ENCODE peak calls at places on chromosomes 13 and 19, in ten cellular contexts. Y is CD4-positive, alpha-beta T cell; U is DMS53; Z is germinal center; P is astrocyte of the cerebellum; C is esophagus squamous epithelium; S is activated T-helper 2 cell treated with anti-CD3 and anti-CD28 coated beads, Interferon-gamma antibody, Interleukin-2, Interleukin-4, amounts not matched to agents 10 μg/mL and 5 μg/mL and 100 μg/mL, durations not matched to agents 14 hours and 24 hours and 36 hours; I is AG08396; D is glutamatergic neuron; T is right lobe of liver. H is an unnamed sample.

GRCh38 chr13:73767747-73768315 is 366.4 kb downstream of the KLF12 start:
- DNase-seq in P (no peak), Z (peak), Y (peak), T (no peak), U (peak), C (no peak), I (peak), D (peak), S (no peak), H (no peak)

GRCh38 chr13:98825659-98826058 is 73.2 kb upstream of the SLC15A1 start:
- DNase-seq in U (no peak), Y (no peak), S (no peak), P (no peak), Z (peak), C (no peak), D (no peak), I (no peak), T (no peak), H (no peak)

GRCh38 chr19:10809693-10810285 is 26.2 kb downstream of the TMED1 start:
- DNase-seq in C (no peak), T (no peak), P (no peak), D (no peak), U (no peak), Z (no peak), Y (no peak), S (no peak), I (no peak), H (no peak)

GRCh38 chr19:7579182-7579581 is 16.5 kb upstream of the CAMSAP3 start:
- DNase-seq in I (no peak), Z (no peak), S (no peak), D (no peak), P (no peak), U (no peak), C (no peak), T (no peak), Y (no peak), H (no peak)

GRCh38 chr13:93338906-93339305 is 112.3 kb downstream of the GPC6 start:
- DNase-seq in Y (no peak), Z (no peak), U (no peak), I (no peak), P (no peak), T (no peak), S (no peak), C (no peak), D (no peak), H (no peak)

GRCh38 chr13:36211567-36211966 is 2.8 kb downstream of the SOHLH2 start:
- DNase-seq in Y (no peak), T (no peak), Z (no peak), D (no peak), C (no peak), S (no peak), I (no peak), P (peak), U (peak), H (no peak)

GRCh38 chr13:50757021-50757420 is 86.5 kb downstream of the DLEU7 start:
- DNase-seq in U (no peak), Y (no peak), I (no peak), T (no peak), C (no peak), Z (no peak), P (no peak), D (no peak), S (no peak), H (no peak)

GRCh38 chr13:58085819-58086218 is 454.3 kb downstream of the PCDH17 start:
- DNase-seq in Z (no peak), D (no peak), P (peak), S (no peak), C (no peak), T (no peak), Y (no peak), U (no peak), I (no peak), H (no peak)

GRCh38 chr13:92658293-92658692 is 568.3 kb upstream of the GPC6 start:
- DNase-seq in I (no peak), P (no peak), D (no peak), T (no peak), Y (no peak), C (no peak), Z (no peak), S (no peak), U (no peak), H (no peak)

GRCh38 chr13:40996433-40997095 is 22.6 kb downstream of the ELF1 start:
- DNase-seq in U (no peak), Y (no peak), C (no peak), P (no peak), T (no peak), Z (no peak), S (no peak), I (no peak), D (no peak), H (no peak)

GRCh38 chr19:15107056-15108010 is at the start of gene SYDE1:
- DNase-seq in I (peak), U (no peak), Y (no peak), P (peak), T (no peak), S (no peak), D (peak), C (no peak), Z (no peak), H (no peak)

GRCh38 chr19:35066691-35067563 is 25.4 kb downstream of the HPN start:
- DNase-seq in P (peak), Z (peak), S (peak), C (peak), T (peak), Y (peak), I (peak), U (peak), D (peak), H (peak)

GRCh38 chr13:41352935-41353801 is 42.1 kb downstream of the NAA16 start:
- DNase-seq in Z (peak), Y (peak), I (peak), S (peak), D (no peak), T (no peak), P (peak), U (peak), C (no peak), H (no peak)

GRCh38 chr19:8657869-8658268 is 27.4 kb downstream of the NFILZ start:
- DNase-seq in Z (no peak), Y (no peak), U (no peak), I (no peak), C (no peak), P (no peak), D (no peak), S (no peak), T (no peak), H (no peak)

GRCh38 chr13:30690282-30691188 is 44.8 kb upstream of the ALOX5AP start:
- DNase-seq in U (peak), Y (no peak), S (peak), I (peak), D (peak), P (peak), C (no peak), T (peak), Z (peak), H (peak)

GRCh38 chr13:39506559-39507390 is 96.2 kb downstream of the LHFPL6 start:
- DNase-seq in S (no peak), Z (no peak), D (no peak), T (no peak), Y (no peak), U (no peak), I (peak), P (no peak), C (no peak), H (no peak)

H was measured in left lobe of liver.